ENCODE peak calls at places on chromosomes 16 and 17, in five cellular contexts. One of them, this sample, is unnamed.

GRCh38 chr17:57284984-57285646 is 28.8 kb downstream of the MSI2 start:
- DNase-seq in stimulated activated CD8-positive, alpha-beta memory T cell treated with anti-CD3 and anti-CD28 coated beads, Interleukin-4, amount 100 ng/mL, for 24 hours: peak; percentile 28
- DNase-seq in NCI-H1048: no peak
- DNase-seq in activated CD4-positive, alpha-beta T cell treated with anti-CD3 and anti-CD28 coated beads, Interleukin-2, amount 10 ng/mL, durations not matched to agents 7 days and 5 days: peak; percentile 66
- DNase-seq in GM23248: no peak
- DNase-seq in this sample: peak; percentile 87

GRCh38 chr16:25052530-25052929 is 37.4 kb upstream of the ARHGAP17 start:
- DNase-seq in stimulated activated CD8-positive, alpha-beta memory T cell treated with anti-CD3 and anti-CD28 coated beads, Interleukin-4, amount 100 ng/mL, for 24 hours: no peak
- DNase-seq in NCI-H1048: no peak
- DNase-seq in activated CD4-positive, alpha-beta T cell treated with anti-CD3 and anti-CD28 coated beads, Interleukin-2, amount 10 ng/mL, durations not matched to agents 7 days and 5 days: no peak
- DNase-seq in GM23248: no peak
- DNase-seq in this sample: no peak

GRCh38 chr16:67922221-67922620 is 9.4 kb downstream of the CTRL start:
- DNase-seq in stimulated activated CD8-positive, alpha-beta memory T cell treated with anti-CD3 and anti-CD28 coated beads, Interleukin-4, amount 100 ng/mL, for 24 hours: no peak
- DNase-seq in NCI-H1048: no peak
- DNase-seq in activated CD4-positive, alpha-beta T cell treated with anti-CD3 and anti-CD28 coated beads, Interleukin-2, amount 10 ng/mL, durations not matched to agents 7 days and 5 days: no peak
- DNase-seq in GM23248: no peak
- DNase-seq in this sample: no peak

GRCh38 chr16:27179500-27180072 is 23.7 kb upstream of the KDM8 start:
- DNase-seq in stimulated activated CD8-positive, alpha-beta memory T cell treated with anti-CD3 and anti-CD28 coated beads, Interleukin-4, amount 100 ng/mL, for 24 hours: peak; percentile 74
- DNase-seq in NCI-H1048: no peak
- DNase-seq in activated CD4-positive, alpha-beta T cell treated with anti-CD3 and anti-CD28 coated beads, Interleukin-2, amount 10 ng/mL, durations not matched to agents 7 days and 5 days: peak; percentile 92
- DNase-seq in GM23248: peak; percentile 79
- DNase-seq in this sample: peak; percentile 71

GRCh38 chr16:23155445-23156049 is 6.3 kb upstream of the USP31 start:
- DNase-seq in stimulated activated CD8-positive, alpha-beta memory T cell treated with anti-CD3 and anti-CD28 coated beads, Interleukin-4, amount 100 ng/mL, for 24 hours: no peak
- DNase-seq in NCI-H1048: no peak
- DNase-seq in activated CD4-positive, alpha-beta T cell treated with anti-CD3 and anti-CD28 coated beads, Interleukin-2, amount 10 ng/mL, durations not matched to agents 7 days and 5 days: no peak
- DNase-seq in GM23248: no peak
- DNase-seq in this sample: no peak

GRCh38 chr16:12899529-12900168 is 1.7 kb upstream of the SHISA9 start:
- DNase-seq in stimulated activated CD8-positive, alpha-beta memory T cell treated with anti-CD3 and anti-CD28 coated beads, Interleukin-4, amount 100 ng/mL, for 24 hours: no peak
- DNase-seq in NCI-H1048: no peak
- DNase-seq in activated CD4-positive, alpha-beta T cell treated with anti-CD3 and anti-CD28 coated beads, Interleukin-2, amount 10 ng/mL, durations not matched to agents 7 days and 5 days: no peak
- DNase-seq in GM23248: no peak
- DNase-seq in this sample: no peak

GRCh38 chr16:20385844-20386832 is 18.4 kb downstream of the PDILT start:
- DNase-seq in stimulated activated CD8-positive, alpha-beta memory T cell treated with anti-CD3 and anti-CD28 coated beads, Interleukin-4, amount 100 ng/mL, for 24 hours: peak; percentile 33
- DNase-seq in NCI-H1048: no peak
- DNase-seq in activated CD4-positive, alpha-beta T cell treated with anti-CD3 and anti-CD28 coated beads, Interleukin-2, amount 10 ng/mL, durations not matched to agents 7 days and 5 days: peak; percentile 57
- DNase-seq in GM23248: peak; percentile 52
- DNase-seq in this sample: peak; percentile 9

GRCh38 chr17:79843475-79843916 is 4.3 kb upstream of the CBX4 start:
- DNase-seq in stimulated activated CD8-positive, alpha-beta memory T cell treated with anti-CD3 and anti-CD28 coated beads, Interleukin-4, amount 100 ng/mL, for 24 hours: no peak
- DNase-seq in NCI-H1048: no peak
- DNase-seq in activated CD4-positive, alpha-beta T cell treated with anti-CD3 and anti-CD28 coated beads, Interleukin-2, amount 10 ng/mL, durations not matched to agents 7 days and 5 days: no peak
- DNase-seq in GM23248: peak; percentile 45
- DNase-seq in this sample: no peak

GRCh38 chr17:11944587-11944986 is 52.7 kb downstream of the ZNF18 start:
- DNase-seq in stimulated activated CD8-positive, alpha-beta memory T cell treated with anti-CD3 and anti-CD28 coated beads, Interleukin-4, amount 100 ng/mL, for 24 hours: no peak
- DNase-seq in NCI-H1048: no peak
- DNase-seq in activated CD4-positive, alpha-beta T cell treated with anti-CD3 and anti-CD28 coated beads, Interleukin-2, amount 10 ng/mL, durations not matched to agents 7 days and 5 days: no peak
- DNase-seq in GM23248: peak; percentile 9
- DNase-seq in this sample: no peak

GRCh38 chr16:54178491-54178976 is 108.1 kb downstream of the IRX3 start:
- DNase-seq in stimulated activated CD8-positive, alpha-beta memory T cell treated with anti-CD3 and anti-CD28 coated beads, Interleukin-4, amount 100 ng/mL, for 24 hours: no peak
- DNase-seq in NCI-H1048: no peak
- DNase-seq in activated CD4-positive, alpha-beta T cell treated with anti-CD3 and anti-CD28 coated beads, Interleukin-2, amount 10 ng/mL, durations not matched to agents 7 days and 5 days: no peak
- DNase-seq in GM23248: no peak
- DNase-seq in this sample: no peak

GRCh38 chr17:17783825-17784598 is 52.8 kb downstream of the SREBF1 start:
- DNase-seq in stimulated activated CD8-positive, alpha-beta memory T cell treated with anti-CD3 and anti-CD28 coated beads, Interleukin-4, amount 100 ng/mL, for 24 hours: no peak
- DNase-seq in NCI-H1048: no peak
- DNase-seq in activated CD4-positive, alpha-beta T cell treated with anti-CD3 and anti-CD28 coated beads, Interleukin-2, amount 10 ng/mL, durations not matched to agents 7 days and 5 days: no peak
- DNase-seq in GM23248: peak; percentile 63
- DNase-seq in this sample: no peak

GRCh38 chr17:19933633-19934032 is 44.0 kb downstream of the AKAP10 start:
- DNase-seq in stimulated activated CD8-positive, alpha-beta memory T cell treated with anti-CD3 and anti-CD28 coated beads, Interleukin-4, amount 100 ng/mL, for 24 hours: no peak
- DNase-seq in NCI-H1048: no peak
- DNase-seq in activated CD4-positive, alpha-beta T cell treated with anti-CD3 and anti-CD28 coated beads, Interleukin-2, amount 10 ng/mL, durations not matched to agents 7 days and 5 days: no peak
- DNase-seq in GM23248: no peak
- DNase-seq in this sample: no peak

GRCh38 chr17:48498168-48498840 is 32.5 kb downstream of the HOXB1 start:
- DNase-seq in stimulated activated CD8-positive, alpha-beta memory T cell treated with anti-CD3 and anti-CD28 coated beads, Interleukin-4, amount 100 ng/mL, for 24 hours: no peak
- DNase-seq in NCI-H1048: no peak
- DNase-seq in activated CD4-positive, alpha-beta T cell treated with anti-CD3 and anti-CD28 coated beads, Interleukin-2, amount 10 ng/mL, durations not matched to agents 7 days and 5 days: no peak
- DNase-seq in GM23248: no peak
- DNase-seq in this sample: no peak

GRCh38 chr16:4090476-4090875 is 25.8 kb downstream of the ADCY9 start:
- DNase-seq in stimulated activated CD8-positive, alpha-beta memory T cell treated with anti-CD3 and anti-CD28 coated beads, Interleukin-4, amount 100 ng/mL, for 24 hours: no peak
- DNase-seq in NCI-H1048: no peak
- DNase-seq in activated CD4-positive, alpha-beta T cell treated with anti-CD3 and anti-CD28 coated beads, Interleukin-2, amount 10 ng/mL, durations not matched to agents 7 days and 5 days: no peak
- DNase-seq in GM23248: peak; percentile 50
- DNase-seq in this sample: no peak

GRCh38 chr16:6165330-6165984 is 1067.9 kb upstream of the EEF2KMT start:
- DNase-seq in stimulated activated CD8-positive, alpha-beta memory T cell treated with anti-CD3 and anti-CD28 coated beads, Interleukin-4, amount 100 ng/mL, for 24 hours: no peak
- DNase-seq in NCI-H1048: no peak
- DNase-seq in activated CD4-positive, alpha-beta T cell treated with anti-CD3 and anti-CD28 coated beads, Interleukin-2, amount 10 ng/mL, durations not matched to agents 7 days and 5 days: no peak
- DNase-seq in GM23248: no peak
- DNase-seq in this sample: no peak

GRCh38 chr16:30004811-30005242 is 6.0 kb downstream of the DOC2A start:
- DNase-seq in stimulated activated CD8-positive, alpha-beta memory T cell treated with anti-CD3 and anti-CD28 coated beads, Interleukin-4, amount 100 ng/mL, for 24 hours: no peak
- DNase-seq in NCI-H1048: no peak
- DNase-seq in activated CD4-positive, alpha-beta T cell treated with anti-CD3 and anti-CD28 coated beads, Interleukin-2, amount 10 ng/mL, durations not matched to agents 7 days and 5 days: no peak
- DNase-seq in GM23248: no peak
- DNase-seq in this sample: no peak

GRCh38 chr17:66684256-66684655 is 150.7 kb upstream of the CACNG5 start:
- DNase-seq in stimulated activated CD8-positive, alpha-beta memory T cell treated with anti-CD3 and anti-CD28 coated beads, Interleukin-4, amount 100 ng/mL, for 24 hours: no peak
- DNase-seq in NCI-H1048: no peak
- DNase-seq in activated CD4-positive, alpha-beta T cell treated with anti-CD3 and anti-CD28 coated beads, Interleukin-2, amount 10 ng/mL, durations not matched to agents 7 days and 5 days: no peak
- DNase-seq in GM23248: peak; percentile 8
- DNase-seq in this sample: no peak

GRCh38 chr17:21171309-21171922 is 42.5 kb downstream of the TMEM11 start:
- DNase-seq in stimulated activated CD8-positive, alpha-beta memory T cell treated with anti-CD3 and anti-CD28 coated beads, Interleukin-4, amount 100 ng/mL, for 24 hours: no peak
- DNase-seq in NCI-H1048: no peak
- DNase-seq in activated CD4-positive, alpha-beta T cell treated with anti-CD3 and anti-CD28 coated beads, Interleukin-2, amount 10 ng/mL, durations not matched to agents 7 days and 5 days: no peak
- DNase-seq in GM23248: no peak
- DNase-seq in this sample: no peak

GRCh38 chr17:50161911-50162288 is 3.9 kb upstream of the SGCA start:
- DNase-seq in stimulated activated CD8-positive, alpha-beta memory T cell treated with anti-CD3 and anti-CD28 coated beads, Interleukin-4, amount 100 ng/mL, for 24 hours: no peak
- DNase-seq in NCI-H1048: no peak
- DNase-seq in activated CD4-positive, alpha-beta T cell treated with anti-CD3 and anti-CD28 coated beads, Interleukin-2, amount 10 ng/mL, durations not matched to agents 7 days and 5 days: no peak
- DNase-seq in GM23248: no peak
- DNase-seq in this sample: no peak

GRCh38 chr16:82263456-82264159 is 93.6 kb upstream of the MPHOSPH6 start:
- DNase-seq in stimulated activated CD8-positive, alpha-beta memory T cell treated with anti-CD3 and anti-CD28 coated beads, Interleukin-4, amount 100 ng/mL, for 24 hours: peak; percentile 12
- DNase-seq in NCI-H1048: no peak
- DNase-seq in activated CD4-positive, alpha-beta T cell treated with anti-CD3 and anti-CD28 coated beads, Interleukin-2, amount 10 ng/mL, durations not matched to agents 7 days and 5 days: peak; percentile 54
- DNase-seq in GM23248: peak; percentile 64
- DNase-seq in this sample: peak; percentile 44

GRCh38 chr17:72116692-72117469 is 3.9 kb upstream of the SOX9 start:
- DNase-seq in stimulated activated CD8-positive, alpha-beta memory T cell treated with anti-CD3 and anti-CD28 coated beads, Interleukin-4, amount 100 ng/mL, for 24 hours: no peak
- DNase-seq in NCI-H1048: no peak
- DNase-seq in activated CD4-positive, alpha-beta T cell treated with anti-CD3 and anti-CD28 coated beads, Interleukin-2, amount 10 ng/mL, durations not matched to agents 7 days and 5 days: no peak
- DNase-seq in GM23248: no peak
- DNase-seq in this sample: no peak

GRCh38 chr16:52709286-52709685 is 162.3 kb upstream of the TOX3 start:
- DNase-seq in stimulated activated CD8-positive, alpha-beta memory T cell treated with anti-CD3 and anti-CD28 coated beads, Interleukin-4, amount 100 ng/mL, for 24 hours: no peak
- DNase-seq in NCI-H1048: no peak
- DNase-seq in activated CD4-positive, alpha-beta T cell treated with anti-CD3 and anti-CD28 coated beads, Interleukin-2, amount 10 ng/mL, durations not matched to agents 7 days and 5 days: no peak
- DNase-seq in GM23248: no peak
- DNase-seq in this sample: no peak

GRCh38 chr17:5719976-5720375 is 135.7 kb upstream of the NLRP1 start:
- DNase-seq in stimulated activated CD8-positive, alpha-beta memory T cell treated with anti-CD3 and anti-CD28 coated beads, Interleukin-4, amount 100 ng/mL, for 24 hours: no peak
- DNase-seq in NCI-H1048: no peak
- DNase-seq in activated CD4-positive, alpha-beta T cell treated with anti-CD3 and anti-CD28 coated beads, Interleukin-2, amount 10 ng/mL, durations not matched to agents 7 days and 5 days: no peak
- DNase-seq in GM23248: no peak
- DNase-seq in this sample: no peak

GRCh38 chr16:89602273-89602951 is 11.0 kb upstream of the DPEP1 start:
- DNase-seq in stimulated activated CD8-positive, alpha-beta memory T cell treated with anti-CD3 and anti-CD28 coated beads, Interleukin-4, amount 100 ng/mL, for 24 hours: peak; percentile 58
- DNase-seq in NCI-H1048: no peak
- DNase-seq in activated CD4-positive, alpha-beta T cell treated with anti-CD3 and anti-CD28 coated beads, Interleukin-2, amount 10 ng/mL, durations not matched to agents 7 days and 5 days: peak; percentile 46
- DNase-seq in GM23248: peak; percentile 96
- DNase-seq in this sample: peak; percentile 81

GRCh38 chr17:76673729-76674128 is 30.2 kb upstream of the ST6GALNAC1 start:
- DNase-seq in stimulated activated CD8-positive, alpha-beta memory T cell treated with anti-CD3 and anti-CD28 coated beads, Interleukin-4, amount 100 ng/mL, for 24 hours: no peak
- DNase-seq in NCI-H1048: no peak
- DNase-seq in activated CD4-positive, alpha-beta T cell treated with anti-CD3 and anti-CD28 coated beads, Interleukin-2, amount 10 ng/mL, durations not matched to agents 7 days and 5 days: no peak
- DNase-seq in GM23248: peak; percentile 30
- DNase-seq in this sample: no peak

GRCh38 chr17:74394977-74395376 is 27.7 kb downstream of the GPR142 start:
- DNase-seq in stimulated activated CD8-positive, alpha-beta memory T cell treated with anti-CD3 and anti-CD28 coated beads, Interleukin-4, amount 100 ng/mL, for 24 hours: no peak
- DNase-seq in NCI-H1048: no peak
- DNase-seq in activated CD4-positive, alpha-beta T cell treated with anti-CD3 and anti-CD28 coated beads, Interleukin-2, amount 10 ng/mL, durations not matched to agents 7 days and 5 days: no peak
- DNase-seq in GM23248: no peak
- DNase-seq in this sample: no peak

This sample was measured in Kasumi-1.